ENCODE peak calls at places on chromosomes 6 and 20, in eight cellular contexts. N is non-pigmented ciliary epithelial cell; F is stimulated activated naive B cell treated with anti-CD40 and anti-IgM and Interleukin-4, amounts not matched to agents 10 μg/mL and 1 μg/mL and 100 μg/mL, for 72 hours; S is smooth muscle cell of the brain vasculature; R is tibial artery; T is thoracic aorta; Z is dorsolateral prefrontal cortex; J is adrenal gland. E is an unnamed sample.

GRCh38 chr20:21622097-21622496 is 83.4 kb upstream of the PAX1 start:
- DNase-seq in T (no peak), S (no peak), J (no peak), N (no peak), F (no peak), Z (no peak), R (no peak), E (no peak)

GRCh38 chr6:158514176-158514575 is 45.7 kb upstream of the TMEM181 start:
- DNase-seq in F (no peak), R (no peak), N (no peak), T (no peak), S (no peak), J (no peak), Z (no peak), E (no peak)

GRCh38 chr6:36659271-36659670 is 19.2 kb upstream of the CDKN1A start:
- DNase-seq in Z (no peak), R (no peak), N (no peak), S (no peak), J (no peak), T (no peak), F (no peak), E (peak; percentile 45)

GRCh38 chr6:106527979-106528378 is 101.3 kb downstream of the RTN4IP1 start:
- DNase-seq in J (no peak), R (no peak), F (no peak), S (no peak), Z (no peak), T (no peak), N (peak; percentile 84), E (no peak)

GRCh38 chr20:62742550-62742949 is 33.9 kb downstream of the NTSR1 start:
- DNase-seq in N (no peak), S (no peak), T (no peak), R (no peak), F (no peak), Z (peak; percentile 2), J (no peak), E (no peak)

GRCh38 chr6:71544028-71544427 is 255.4 kb downstream of the OGFRL1 start:
- DNase-seq in S (no peak), F (no peak), T (no peak), J (no peak), Z (no peak), N (peak; percentile 57), R (no peak), E (no peak)

GRCh38 chr6:131924881-131925474 is 26.2 kb downstream of the CCN2 start:
- DNase-seq in F (no peak), S (no peak), T (no peak), J (no peak), Z (no peak), N (no peak), R (no peak), E (no peak)

GRCh38 chr6:130900913-130901312 is 73.7 kb downstream of the SMLR1 start:
- DNase-seq in Z (no peak), T (no peak), N (no peak), S (peak; percentile 17), F (no peak), J (peak; percentile 84), R (peak; percentile 66), E (peak; percentile 24)

E was measured in uterus.